ENCODE peak calls at places on chromosomes 5 and 9, in four cellular contexts. T is K562, H is HepG2, X is A549. D is an unnamed sample.
A peak's percentile ranks its signal among the peaks of the same experiment; 100 is the strongest.

GRCh38 chr9:89865357-89865756 is 260.5 kb downstream of the GADD45G start:
- DNase-seq in H (no peak), T (no peak), X (no peak), D (no peak)

GRCh38 chr9:2923810-2924768 is 80.2 kb upstream of the PUM3 start:
- DNase-seq in H (no peak), X (no peak), T (no peak), D (no peak)

GRCh38 chr9:110116543-110116885 is 91.4 kb downstream of the C9orf152 start:
- DNase-seq in H (no peak), T (no peak), X (peak; percentile 74), D (peak; percentile 99)

GRCh38 chr5:82676663-82677062 is 398.5 kb upstream of the RPS23 start:
- DNase-seq in X (no peak), H (no peak), T (no peak), D (no peak)

GRCh38 chr5:75192804-75193203 is 43.9 kb downstream of the ANKRD31 start:
- DNase-seq in T (no peak), X (no peak), H (no peak), D (no peak)

GRCh38 chr5:143372187-143372829 is 31.2 kb downstream of the NR3C1 start:
- DNase-seq in T (no peak), H (no peak), X (no peak), D (peak; percentile 42)

GRCh38 chr9:20592673-20593072 is 29.6 kb downstream of the MLLT3 start:
- DNase-seq in H (no peak), X (no peak), T (no peak), D (peak; percentile 52)

GRCh38 chr5:179166886-179167841 is 107.0 kb downstream of the ZNF354C start:
- DNase-seq in T (peak; percentile 87), X (no peak), H (no peak), D (peak; percentile 27)

GRCh38 chr9:130167927-130168326 is 4.3 kb upstream of the NCS1 start:
- DNase-seq in H (no peak), X (no peak), T (no peak), D (no peak)

GRCh38 chr9:95852059-95853032 is 23.1 kb upstream of the ERCC6L2 start:
- DNase-seq in H (no peak), X (peak; percentile 13), T (peak; percentile 38), D (peak; percentile 87)

GRCh38 chr9:97753975-97754374 is 56.8 kb upstream of the XPA start:
- DNase-seq in X (no peak), H (no peak), T (no peak), D (no peak)

GRCh38 chr9:84146893-84147705 is 166.5 kb downstream of the RMI1 start:
- DNase-seq in T (no peak), X (no peak), H (no peak), D (no peak)

GRCh38 chr5:122350496-122350895 is 38.5 kb downstream of the SNCAIP start:
- DNase-seq in X (no peak), T (no peak), H (no peak), D (no peak)

GRCh38 chr9:123425836-123426365 is 69.9 kb downstream of the CRB2 start:
- DNase-seq in T (no peak), X (no peak), H (no peak), D (no peak)

GRCh38 chr9:128394404-128395168 is 23.4 kb downstream of the URM1 start:
- DNase-seq in T (no peak), X (no peak), H (no peak), D (no peak)

GRCh38 chr5:38660194-38660668 is 103.8 kb upstream of the LIFR start:
- DNase-seq in X (peak; percentile 88), T (peak; percentile 73), H (peak; percentile 6), D (no peak)

GRCh38 chr5:171272996-171273970 is 35.8 kb upstream of the TLX3 start:
- DNase-seq in T (peak; percentile 13), X (peak; percentile 55), H (peak; percentile 25), D (peak; percentile 40)

GRCh38 chr9:23825143-23825531 is 903 bp downstream of the ELAVL2 start:
- DNase-seq in H (no peak), X (no peak), T (no peak), D (no peak)

GRCh38 chr9:20624201-20625002 is 2.1 kb upstream of the MLLT3 start:
- DNase-seq in H (peak; percentile 64), X (peak; percentile 84), T (no peak), D (peak; percentile 79)

GRCh38 chr5:107067391-107067790 is 603.3 kb downstream of the EFNA5 start:
- DNase-seq in X (no peak), H (no peak), T (no peak), D (no peak)

GRCh38 chr5:155530046-155530445 is 516.5 kb downstream of the KIF4B start:
- DNase-seq in T (no peak), X (no peak), H (no peak), D (no peak)

GRCh38 chr5:94707359-94707758 is 88.9 kb downstream of the SLF1 start:
- DNase-seq in H (no peak), X (no peak), T (no peak), D (peak; percentile 45)

GRCh38 chr9:36169166-36169565 is at the start of gene CCIN:
- DNase-seq in H (no peak), X (no peak), T (no peak), D (no peak)

GRCh38 chr9:86636051-86636450 is 281.8 kb upstream of the TUT7 start:
- DNase-seq in T (no peak), X (no peak), H (no peak), D (no peak)

GRCh38 chr9:17216011-17216410 is 81.2 kb downstream of the CNTLN start:
- DNase-seq in X (no peak), T (no peak), H (no peak), D (no peak)

GRCh38 chr9:70113403-70114022 is 69.9 kb downstream of the MAMDC2 start:
- DNase-seq in H (peak; percentile 23), X (peak; percentile 64), T (peak; percentile 46), D (peak; percentile 72)

GRCh38 chr5:139767960-139768359 is 27.6 kb upstream of the PSD2 start:
- DNase-seq in H (no peak), T (no peak), X (no peak), D (no peak)

GRCh38 chr5:68187268-68188055 is 28.1 kb upstream of the PIK3R1 start:
- DNase-seq in T (peak; percentile 8), H (no peak), X (no peak), D (peak; percentile 22)

GRCh38 chr5:116303810-116304209 is 219.0 kb downstream of the COMMD10 start:
- DNase-seq in T (no peak), H (no peak), X (no peak), D (no peak)

GRCh38 chr9:123640792-123641222 is 284.8 kb downstream of the CRB2 start:
- DNase-seq in T (no peak), X (no peak), H (no peak), D (no peak)

GRCh38 chr5:109246841-109247592 is 162.8 kb downstream of the PJA2 start:
- DNase-seq in T (no peak), H (no peak), X (no peak), D (no peak)

GRCh38 chr5:127887282-127887681 is 184.1 kb downstream of the CCDC192 start:
- DNase-seq in H (no peak), T (no peak), X (peak; percentile 42), D (no peak)

GRCh38 chr5:159543326-159543725 is 213.0 kb upstream of the IL12B start:
- DNase-seq in X (no peak), H (no peak), T (no peak), D (no peak)

GRCh38 chr5:169805527-169805934 is 168.5 kb downstream of the DOCK2 start:
- DNase-seq in H (no peak), T (peak; percentile 20), X (no peak), D (peak; percentile 61)

GRCh38 chr5:140591747-140592372 is 27.2 kb downstream of the SLC35A4 start:
- DNase-seq in X (no peak), H (no peak), T (no peak), D (peak; percentile 57)

GRCh38 chr5:119276976-119277375 is 78.8 kb upstream of the TNFAIP8 start:
- DNase-seq in X (no peak), T (no peak), H (no peak), D (no peak)

GRCh38 chr9:81225586-81225985 is 463.8 kb downstream of the TLE1 start:
- DNase-seq in H (no peak), T (no peak), X (no peak), D (no peak)

DNA sequence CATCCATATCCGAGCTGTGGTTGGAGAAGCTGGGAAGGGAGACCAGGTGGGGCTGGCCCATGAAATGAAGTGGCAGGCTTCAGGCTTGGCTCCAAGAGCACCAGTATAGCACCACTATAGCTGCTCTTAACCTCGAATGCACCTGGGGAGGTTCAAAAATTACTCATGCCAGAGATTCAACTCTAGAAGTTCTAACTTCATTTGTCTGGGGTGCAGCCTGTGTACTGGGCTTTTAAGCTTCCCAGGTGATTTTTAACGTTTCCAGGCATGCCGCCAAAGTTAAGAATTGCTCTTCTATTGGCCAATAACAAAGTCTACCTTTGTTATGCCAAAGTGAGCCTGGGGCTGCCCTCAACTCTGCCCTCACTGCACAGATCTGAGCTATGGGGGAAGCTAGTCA is 458 bp downstream of the PRSS3 start:
- DNase-seq in X (no peak), T (no peak), H (no peak), D (no peak)
- TF ChIP-seq MAZ in X (no peak), T (no peak), H (no peak), D (no peak)

GRCh38 chr5:137563646-137564474 is 64.7 kb upstream of the SPOCK1 start:
- DNase-seq in X (no peak), T (no peak), H (no peak), D (peak; percentile 41)

GRCh38 chr5:137563301-137563645 is 64.1 kb upstream of the SPOCK1 start:
- DNase-seq in H (no peak), T (no peak), X (no peak), D (no peak)

GRCh38 chr5:137566118-137566541 is 67.0 kb upstream of the SPOCK1 start:
- DNase-seq in T (peak; percentile 8), H (no peak), X (no peak), D (peak; percentile 7)

GRCh38 chr5:137565450-137565849 is 66.3 kb upstream of the SPOCK1 start:
- DNase-seq in T (no peak), X (no peak), H (no peak), D (peak; percentile 17)

DNA sequence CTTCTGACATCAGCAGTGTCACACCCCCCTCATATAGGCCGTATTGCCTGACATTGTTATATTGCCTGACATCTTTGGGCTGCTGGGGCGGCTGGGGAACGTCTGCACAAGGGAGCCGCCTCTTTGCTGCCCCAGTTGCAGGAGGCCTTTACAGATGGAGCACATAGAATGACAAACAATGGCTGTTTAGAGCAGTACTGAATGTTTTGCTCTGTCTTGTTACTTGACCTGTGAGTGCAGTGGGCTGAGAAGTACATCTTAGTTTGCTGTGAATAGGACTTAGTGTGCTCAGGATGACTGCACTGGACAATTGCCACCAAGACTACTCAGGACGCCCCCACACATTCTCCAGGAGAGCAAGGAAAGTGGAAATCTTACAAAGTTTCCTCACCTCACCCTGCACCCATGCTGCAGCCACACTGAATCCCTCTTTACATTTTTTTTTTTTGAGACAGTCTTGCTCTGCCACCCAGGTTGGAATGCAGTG is 65.4 kb upstream of the SPOCK1 start:
- DNase-seq in T (no peak), X (no peak), H (no peak), D (no peak)
- TF ChIP-seq MAZ in T (no peak), X (no peak), H (no peak), D (no peak)

GRCh38 chr9:125700791-125701190 is 6.2 kb downstream of the MAPKAP1 start:
- DNase-seq in H (no peak), X (no peak), T (no peak), D (peak; percentile 10)
- TF ChIP-seq MAZ in H (no peak), X (no peak), T (no peak), D (no peak)

DNA sequence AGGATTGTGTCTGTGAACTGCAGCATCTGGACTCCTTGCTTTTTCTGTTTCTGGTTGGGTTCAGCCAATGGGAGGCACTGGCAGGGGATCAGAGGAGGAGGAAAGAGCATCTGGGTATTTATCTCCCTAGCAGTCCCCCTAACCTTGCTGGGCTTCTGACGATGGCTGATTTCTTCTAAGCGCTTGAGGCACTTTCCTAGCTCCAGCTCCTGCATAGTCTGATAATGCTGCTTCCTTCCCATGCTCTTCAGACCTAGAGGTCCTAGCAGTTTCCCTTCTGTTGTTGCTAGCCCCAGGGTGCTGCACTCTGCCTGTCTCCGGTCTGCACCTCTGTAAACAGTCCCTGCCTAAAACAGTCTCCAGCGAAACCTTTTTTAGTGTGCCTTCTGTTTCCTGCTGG is 225.1 kb downstream of the PDZD2 start:
- DNase-seq in T (no peak), H (no peak), X (no peak), D (no peak)
- TF ChIP-seq MAZ in T (no peak), H (no peak), X (no peak), D (no peak)